ENCODE peak calls at places on chromosomes 5 and 9, in nine cellular contexts. One of them, this sample, is unnamed. For H3K4me1, the result is how much of the 10 kb centered on the place peaks cover.

GRCh38 chr5:485943-486491 is 38.2 kb downstream of the SLC9A3 start:
- DNase-seq in heart right ventricle: no peak
- DNase-seq in Peyer's patch: no peak
- DNase-seq in right cardiac atrium: no peak
- DNase-seq in mesendoderm: no peak
- DNase-seq in IMR-90: no peak
- DNase-seq in neuronal stem cell: no peak
- DNase-seq in OCI-LY7: no peak
- DNase-seq in heart left ventricle: no peak
- DNase-seq in this sample: no peak

GRCh38 chr5:157596449-157596848 is 20.9 kb upstream of the ADAM19 start:
- DNase-seq in Peyer's patch: no peak
- DNase-seq in heart left ventricle: no peak
- DNase-seq in IMR-90: no peak
- DNase-seq in heart right ventricle: no peak
- DNase-seq in OCI-LY7: peak
- DNase-seq in right cardiac atrium: no peak
- DNase-seq in mesendoderm: no peak
- DNase-seq in neuronal stem cell: no peak
- DNase-seq in this sample: no peak

GRCh38 chr5:177426566-177427210 is at the start of gene GRK6:
- DNase-seq in heart left ventricle: peak
- DNase-seq in heart right ventricle: peak
- DNase-seq in mesendoderm: peak
- DNase-seq in right cardiac atrium: peak
- DNase-seq in neuronal stem cell: peak
- DNase-seq in OCI-LY7: peak
- DNase-seq in Peyer's patch: peak
- DNase-seq in IMR-90: no peak
- DNase-seq in this sample: peak

GRCh38 chr5:132067941-132068808 is 5.4 kb upstream of the CSF2 start:
- DNase-seq in heart left ventricle: no peak
- DNase-seq in IMR-90: no peak
- DNase-seq in neuronal stem cell: no peak
- DNase-seq in OCI-LY7: no peak
- DNase-seq in right cardiac atrium: no peak
- DNase-seq in heart right ventricle: no peak
- DNase-seq in mesendoderm: no peak
- DNase-seq in Peyer's patch: peak
- DNase-seq in this sample: no peak

GRCh38 chr5:150674376-150674821 is 13.3 kb downstream of the MYOZ3 start:
- DNase-seq in heart right ventricle: no peak
- DNase-seq in OCI-LY7: no peak
- DNase-seq in right cardiac atrium: peak
- DNase-seq in IMR-90: no peak
- DNase-seq in heart left ventricle: no peak
- DNase-seq in Peyer's patch: no peak
- DNase-seq in mesendoderm: no peak
- DNase-seq in neuronal stem cell: no peak
- DNase-seq in this sample: no peak

GRCh38 chr9:69122391-69123141 is 51.5 kb upstream of the TJP2 start:
- DNase-seq in mesendoderm: peak
- DNase-seq in right cardiac atrium: no peak
- DNase-seq in IMR-90: peak
- DNase-seq in neuronal stem cell: peak
- DNase-seq in Peyer's patch: peak
- DNase-seq in OCI-LY7: peak
- DNase-seq in heart left ventricle: no peak
- DNase-seq in heart right ventricle: peak
- DNase-seq in this sample: peak

GRCh38 chr5:139268364-139269202 is 25.0 kb upstream of the MATR3 start:
- DNase-seq in neuronal stem cell: no peak
- DNase-seq in OCI-LY7: no peak
- DNase-seq in heart right ventricle: no peak
- DNase-seq in mesendoderm: no peak
- DNase-seq in heart left ventricle: no peak
- DNase-seq in Peyer's patch: no peak
- DNase-seq in IMR-90: no peak
- DNase-seq in right cardiac atrium: no peak
- DNase-seq in this sample: no peak

GRCh38 chr9:110933350-110934001 is 104.8 kb downstream of the LPAR1 start:
- DNase-seq in Peyer's patch: no peak
- DNase-seq in right cardiac atrium: no peak
- DNase-seq in IMR-90: no peak
- DNase-seq in neuronal stem cell: no peak
- DNase-seq in OCI-LY7: no peak
- DNase-seq in heart left ventricle: no peak
- DNase-seq in heart right ventricle: no peak
- DNase-seq in mesendoderm: no peak
- DNase-seq in this sample: no peak

GRCh38 chr5:55988979-55989612 is 5.7 kb downstream of the IL6ST start:
- DNase-seq in heart right ventricle: no peak
- DNase-seq in mesendoderm: no peak
- DNase-seq in heart left ventricle: no peak
- DNase-seq in neuronal stem cell: no peak
- DNase-seq in OCI-LY7: no peak
- DNase-seq in IMR-90: no peak
- DNase-seq in Peyer's patch: no peak
- DNase-seq in right cardiac atrium: no peak
- DNase-seq in this sample: no peak

GRCh38 chr9:6055213-6055612 is 39.8 kb upstream of the RANBP6 start:
- DNase-seq in heart left ventricle: no peak
- DNase-seq in IMR-90: peak
- DNase-seq in right cardiac atrium: no peak
- DNase-seq in Peyer's patch: no peak
- DNase-seq in mesendoderm: peak
- DNase-seq in OCI-LY7: peak
- DNase-seq in heart right ventricle: peak
- DNase-seq in neuronal stem cell: peak
- DNase-seq in this sample: peak

GRCh38 chr5:126004636-126005035 is 418.6 kb upstream of the GRAMD2B start:
- DNase-seq in heart right ventricle: no peak
- DNase-seq in OCI-LY7: no peak
- DNase-seq in neuronal stem cell: no peak
- DNase-seq in IMR-90: no peak
- DNase-seq in mesendoderm: peak
- DNase-seq in heart left ventricle: no peak
- DNase-seq in right cardiac atrium: no peak
- DNase-seq in Peyer's patch: no peak
- DNase-seq in this sample: no peak

GRCh38 chr5:38208782-38209378 is 49.5 kb upstream of the EGFLAM start:
- DNase-seq in IMR-90: peak
- DNase-seq in heart left ventricle: peak
- DNase-seq in right cardiac atrium: no peak
- DNase-seq in OCI-LY7: peak
- DNase-seq in Peyer's patch: no peak
- DNase-seq in mesendoderm: peak
- DNase-seq in neuronal stem cell: peak
- DNase-seq in heart right ventricle: peak
- DNase-seq in this sample: no peak

GRCh38 chr5:178505639-178506407 is 84.4 kb downstream of the COL23A1 start:
- DNase-seq in neuronal stem cell: no peak
- DNase-seq in OCI-LY7: no peak
- DNase-seq in right cardiac atrium: no peak
- DNase-seq in heart right ventricle: no peak
- DNase-seq in Peyer's patch: no peak
- DNase-seq in mesendoderm: no peak
- DNase-seq in heart left ventricle: no peak
- DNase-seq in IMR-90: no peak
- DNase-seq in this sample: no peak

DNA sequence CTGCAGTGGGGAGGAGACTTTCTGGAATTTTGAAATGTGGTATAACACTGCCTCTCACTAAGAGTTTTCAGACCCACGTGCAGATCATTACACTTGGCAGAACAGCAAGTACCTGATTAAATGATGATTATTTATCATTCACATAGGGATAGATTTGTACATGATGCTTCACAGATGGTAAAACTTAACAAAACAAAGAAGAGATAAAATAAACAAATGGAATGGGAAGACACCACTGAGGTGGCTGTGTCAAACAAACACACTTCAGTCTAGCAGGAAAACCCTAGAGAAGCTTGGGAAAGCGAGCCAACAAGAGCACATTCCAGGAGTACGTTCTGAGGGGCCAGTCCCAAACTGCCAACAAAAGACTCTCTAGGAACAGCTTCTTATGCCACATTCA is 1.8 kb downstream of the MED27 start:
- DNase-seq in heart left ventricle: no peak
- DNase-seq in IMR-90: no peak
- DNase-seq in OCI-LY7: no peak
- DNase-seq in neuronal stem cell: no peak
- DNase-seq in right cardiac atrium: no peak
- DNase-seq in Peyer's patch: no peak
- DNase-seq in heart right ventricle: no peak
- DNase-seq in mesendoderm: no peak
- DNase-seq in this sample: no peak
- H3K4me3 ChIP-seq in heart left ventricle: peak
- H3K4me3 ChIP-seq in IMR-90: no peak
- H3K4me3 ChIP-seq in OCI-LY7: peak
- H3K4me3 ChIP-seq in neuronal stem cell: peak
- H3K4me3 ChIP-seq in right cardiac atrium: no peak
- H3K4me3 ChIP-seq in Peyer's patch: no peak
- H3K4me3 ChIP-seq in heart right ventricle: no peak
- H3K4me3 ChIP-seq in mesendoderm: no peak
- H3K4me3 ChIP-seq in this sample: peak

DNA sequence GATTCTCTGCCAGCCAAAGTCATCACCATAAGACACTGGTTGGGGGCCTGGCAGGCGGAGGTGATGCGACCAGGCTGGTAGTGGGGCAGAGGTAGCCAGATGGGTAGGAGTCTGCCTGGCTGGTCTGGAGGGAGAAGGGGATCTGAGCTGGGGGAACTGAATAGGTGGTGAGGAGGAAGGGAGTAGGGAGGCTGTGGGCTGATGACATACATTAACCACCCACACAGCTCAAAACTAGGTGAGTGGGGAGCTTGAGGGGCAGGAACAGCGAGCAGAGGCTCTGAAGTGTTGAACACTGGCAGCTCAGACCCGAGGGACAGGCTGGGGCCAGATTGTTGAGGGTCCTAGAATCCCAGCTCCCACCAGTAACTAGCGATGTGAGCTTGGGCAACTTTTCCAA is 80.9 kb downstream of the DAB2IP start:
- DNase-seq in right cardiac atrium: no peak
- DNase-seq in Peyer's patch: no peak
- DNase-seq in mesendoderm: no peak
- DNase-seq in neuronal stem cell: no peak
- DNase-seq in heart right ventricle: no peak
- DNase-seq in heart left ventricle: no peak
- DNase-seq in IMR-90: no peak
- DNase-seq in OCI-LY7: no peak
- DNase-seq in this sample: no peak
- H3K4me1 ChIP-seq in right cardiac atrium: under half
- H3K4me1 ChIP-seq in Peyer's patch: under half
- H3K4me1 ChIP-seq in mesendoderm: under half
- H3K4me1 ChIP-seq in neuronal stem cell: under half
- H3K4me1 ChIP-seq in heart right ventricle: half or more
- H3K4me1 ChIP-seq in heart left ventricle: half or more
- H3K4me1 ChIP-seq in IMR-90: under half
- H3K4me1 ChIP-seq in OCI-LY7: half or more
- H3K4me1 ChIP-seq in this sample: under half

GRCh38 chr9:124782661-124783574 is 6.0 kb downstream of the OLFML2A start:
- DNase-seq in heart left ventricle: no peak
- DNase-seq in right cardiac atrium: no peak
- DNase-seq in IMR-90: no peak
- DNase-seq in neuronal stem cell: no peak
- DNase-seq in mesendoderm: no peak
- DNase-seq in heart right ventricle: no peak
- DNase-seq in Peyer's patch: peak
- DNase-seq in OCI-LY7: no peak
- DNase-seq in this sample: no peak

GRCh38 chr9:124784503-124784902 is 7.6 kb downstream of the OLFML2A start:
- DNase-seq in mesendoderm: no peak
- DNase-seq in Peyer's patch: no peak
- DNase-seq in heart right ventricle: no peak
- DNase-seq in right cardiac atrium: no peak
- DNase-seq in OCI-LY7: no peak
- DNase-seq in neuronal stem cell: no peak
- DNase-seq in IMR-90: no peak
- DNase-seq in heart left ventricle: no peak
- DNase-seq in this sample: no peak

GRCh38 chr9:124781967-124782660 is 5.2 kb downstream of the OLFML2A start:
- DNase-seq in neuronal stem cell: no peak
- DNase-seq in right cardiac atrium: no peak
- DNase-seq in Peyer's patch: peak
- DNase-seq in mesendoderm: no peak
- DNase-seq in heart right ventricle: no peak
- DNase-seq in OCI-LY7: no peak
- DNase-seq in heart left ventricle: no peak
- DNase-seq in IMR-90: no peak
- DNase-seq in this sample: no peak

GRCh38 chr9:124780757-124781151 is 3.8 kb downstream of the OLFML2A start:
- DNase-seq in heart right ventricle: no peak
- DNase-seq in Peyer's patch: no peak
- DNase-seq in IMR-90: no peak
- DNase-seq in OCI-LY7: no peak
- DNase-seq in heart left ventricle: no peak
- DNase-seq in neuronal stem cell: no peak
- DNase-seq in right cardiac atrium: no peak
- DNase-seq in mesendoderm: no peak
- DNase-seq in this sample: no peak

DNA sequence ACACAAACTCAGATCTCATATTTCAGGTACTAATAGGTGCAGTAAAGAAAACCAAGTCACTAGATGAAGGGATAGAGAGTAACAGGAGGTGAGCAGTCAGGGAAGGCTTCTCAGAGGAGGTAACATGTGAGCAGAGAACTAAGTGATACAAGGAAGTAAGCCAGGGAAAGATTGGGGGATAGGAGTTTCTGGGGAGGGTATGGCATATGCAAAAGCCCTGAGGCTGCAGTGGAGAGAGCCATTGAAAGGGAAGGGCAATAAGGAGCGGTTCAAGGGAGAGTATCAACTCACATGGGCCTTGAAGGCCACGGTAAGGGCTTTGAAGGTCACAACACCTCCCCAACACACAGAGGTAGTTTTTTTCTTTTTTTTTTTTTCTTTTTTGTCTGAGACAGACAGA is 6.9 kb downstream of the OLFML2A start:
- DNase-seq in heart left ventricle: no peak
- DNase-seq in mesendoderm: no peak
- DNase-seq in Peyer's patch: peak
- DNase-seq in IMR-90: no peak
- DNase-seq in neuronal stem cell: no peak
- DNase-seq in right cardiac atrium: no peak
- DNase-seq in heart right ventricle: no peak
- DNase-seq in OCI-LY7: no peak
- DNase-seq in this sample: no peak
- H3K27ac ChIP-seq in heart left ventricle: no peak
- H3K27ac ChIP-seq in mesendoderm: no peak
- H3K27ac ChIP-seq in Peyer's patch: peak
- H3K27ac ChIP-seq in IMR-90: no peak
- H3K27ac ChIP-seq in neuronal stem cell: no peak
- H3K27ac ChIP-seq in right cardiac atrium: no peak
- H3K27ac ChIP-seq in heart right ventricle: peak
- H3K27ac ChIP-seq in OCI-LY7: no peak
- H3K27ac ChIP-seq in this sample: no peak

DNA sequence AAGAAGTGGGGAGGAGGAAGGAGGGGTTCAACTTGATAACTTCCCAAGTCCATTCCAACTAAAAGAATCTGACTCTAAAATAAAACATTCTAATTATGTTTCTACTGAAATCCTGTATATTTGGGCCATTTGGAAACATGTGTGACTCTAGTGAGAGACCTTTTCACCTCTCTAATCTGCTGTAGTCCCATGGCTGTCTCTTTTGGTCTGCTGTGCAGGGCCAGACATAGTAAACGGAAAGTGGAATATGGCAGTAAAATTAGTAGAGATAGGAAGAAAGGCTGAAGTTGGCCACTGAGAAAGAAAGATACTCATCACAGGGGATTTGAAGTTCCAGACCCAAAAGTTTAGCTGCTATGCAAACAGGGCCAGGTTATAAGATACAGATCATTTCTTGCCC is 15.9 kb downstream of the RFX3 start:
- DNase-seq in heart right ventricle: no peak
- DNase-seq in OCI-LY7: no peak
- DNase-seq in heart left ventricle: no peak
- DNase-seq in IMR-90: no peak
- DNase-seq in Peyer's patch: no peak
- DNase-seq in neuronal stem cell: no peak
- DNase-seq in right cardiac atrium: no peak
- DNase-seq in mesendoderm: no peak
- DNase-seq in this sample: no peak
- H3K4me3 ChIP-seq in heart right ventricle: no peak
- H3K4me3 ChIP-seq in OCI-LY7: no peak
- H3K4me3 ChIP-seq in heart left ventricle: no peak
- H3K4me3 ChIP-seq in IMR-90: no peak
- H3K4me3 ChIP-seq in Peyer's patch: no peak
- H3K4me3 ChIP-seq in neuronal stem cell: no peak
- H3K4me3 ChIP-seq in right cardiac atrium: no peak
- H3K4me3 ChIP-seq in mesendoderm: no peak
- H3K4me3 ChIP-seq in this sample: no peak

This sample was measured in naive thymus-derived CD4-positive, alpha-beta T cell.